ENCODE peak calls at places on chromosomes 16 and 17, in ten cellular contexts. J, Q, P, B, Z, N, S, T, U and I are unnamed samples.

GRCh38 chr16:84932691-84933090 is 78.6 kb downstream of the ZDHHC7 start:
- DNase-seq in S (no peak), B (no peak), N (no peak), T (no peak), J (no peak), U (no peak), P (no peak), Z (no peak), Q (no peak), I (no peak)

GRCh38 chr17:40552806-40553693 is 12.2 kb downstream of the CCR7 start:
- DNase-seq in S (peak; percentile 51), B (no peak), P (no peak), Z (no peak), J (peak; percentile 86), U (peak; percentile 26), Q (no peak), T (peak; percentile 37), N (no peak), I (peak; percentile 79)

GRCh38 chr17:81365148-81365600 is 30.1 kb upstream of the BAHCC1 start:
- DNase-seq in P (no peak), S (peak; percentile 87), Q (peak; percentile 82), B (no peak), N (no peak), T (peak; percentile 53), U (no peak), J (no peak), Z (no peak), I (peak; percentile 79)

GRCh38 chr17:13131211-13131610 is 113.4 kb upstream of the ELAC2 start:
- DNase-seq in N (no peak), Z (no peak), S (no peak), T (no peak), J (no peak), B (no peak), P (no peak), U (no peak), Q (no peak), I (no peak)

GRCh38 chr17:51044964-51045363 is 75.7 kb downstream of the SPAG9 start:
- DNase-seq in T (no peak), J (no peak), Q (no peak), N (no peak), Z (no peak), U (no peak), B (no peak), S (no peak), P (no peak), I (no peak)

GRCh38 chr16:57634171-57634570 is 5.7 kb downstream of the ADGRG1 start:
- DNase-seq in T (no peak), N (no peak), P (no peak), B (no peak), U (no peak), S (no peak), J (no peak), Z (no peak), Q (peak; percentile 65), I (no peak)

GRCh38 chr16:57091990-57092785 is at the start of gene CPNE2:
- DNase-seq in J (no peak), B (peak; percentile 2), Z (no peak), P (no peak), Q (no peak), T (peak; percentile 71), S (peak; percentile 76), N (peak; percentile 55), U (peak; percentile 17), I (no peak)

GRCh38 chr16:14186007-14186953 is 115.2 kb downstream of the MRTFB start:
- DNase-seq in U (peak; percentile 52), B (no peak), Z (no peak), T (no peak), S (no peak), J (no peak), N (peak; percentile 70), P (no peak), Q (no peak), I (no peak)

GRCh38 chr16:8874388-8874787 is 5.6 kb upstream of the CARHSP1 start:
- DNase-seq in B (no peak), Z (no peak), J (no peak), T (no peak), S (no peak), U (no peak), N (no peak), Q (no peak), P (no peak), I (no peak)

DNA sequence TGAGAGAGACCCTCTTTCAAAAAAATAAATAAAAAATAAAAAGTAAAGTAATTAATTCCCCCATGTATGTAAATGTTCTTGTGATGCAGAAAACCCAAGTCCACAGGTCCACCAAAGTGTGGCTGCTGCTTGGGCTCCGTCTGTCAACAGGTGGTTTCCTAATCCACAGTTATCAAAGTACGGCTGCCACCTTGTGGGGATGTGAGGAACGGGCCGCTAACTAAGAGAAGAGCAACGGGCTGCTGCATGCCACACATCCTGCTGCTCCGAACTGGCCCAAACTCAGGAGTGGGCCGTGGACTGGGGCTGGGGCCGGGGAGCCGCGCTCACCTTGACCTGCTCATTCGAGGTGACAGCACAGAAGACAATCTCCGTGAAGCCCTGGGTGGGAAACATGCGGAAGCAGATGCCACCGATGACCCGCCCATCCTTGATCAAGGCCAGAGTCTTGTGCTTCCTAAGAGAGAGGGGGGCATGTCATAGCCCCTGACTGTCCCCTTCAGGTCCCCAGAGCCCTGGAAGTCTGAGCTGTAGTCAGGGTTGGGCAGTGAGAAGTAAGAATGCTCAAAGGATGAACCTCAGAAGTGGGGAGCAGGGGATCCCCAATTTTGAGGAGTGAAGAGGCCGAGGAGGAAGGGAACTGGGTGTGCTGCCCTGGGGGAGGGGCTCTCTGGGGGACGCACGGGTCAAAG is 4.3 kb downstream of the KAT2A start:
- DNase-seq in P (peak; percentile 96), U (peak; percentile 83), N (peak; percentile 62), S (peak; percentile 83), B (peak; percentile 67), J (peak; percentile 91), Q (peak; percentile 67), Z (peak; percentile 81), T (peak; percentile 83), I (peak; percentile 90)
- H3K27ac ChIP-seq in P (no peak overlapping the region), U (no peak overlapping the region), N (no peak overlapping the region), S (no peak overlapping the region), B (no peak overlapping the region), J (no peak overlapping the region), Q (no peak overlapping the region), Z (no peak overlapping the region), T (no peak overlapping the region), I (no peak overlapping the region)

GRCh38 chr17:8140413-8141029 is 11.7 kb downstream of the PER1 start:
- DNase-seq in P (no peak), J (peak; percentile 70), Z (peak; percentile 14), U (no peak), T (no peak), Q (no peak), B (no peak), N (no peak), S (peak; percentile 40), I (no peak)

GRCh38 chr17:8140058-8140412 is 12.2 kb downstream of the PER1 start:
- DNase-seq in T (peak; percentile 50), P (peak; percentile 19), B (no peak), N (no peak), J (no peak), Q (no peak), Z (no peak), U (no peak), S (peak; percentile 56), I (no peak)

GRCh38 chr17:8137645-8138342 is 13.9 kb upstream of the HES7 start:
- DNase-seq in Q (no peak), P (peak; percentile 22), Z (no peak), N (peak; percentile 23), B (no peak), T (no peak), U (no peak), J (peak; percentile 64), S (no peak), I (no peak)

GRCh38 chr17:8138366-8138671 is 13.9 kb downstream of the PER1 start:
- DNase-seq in Q (no peak), S (no peak), N (no peak), P (no peak), J (no peak), U (no peak), B (no peak), Z (no peak), T (no peak), I (no peak)

DNA sequence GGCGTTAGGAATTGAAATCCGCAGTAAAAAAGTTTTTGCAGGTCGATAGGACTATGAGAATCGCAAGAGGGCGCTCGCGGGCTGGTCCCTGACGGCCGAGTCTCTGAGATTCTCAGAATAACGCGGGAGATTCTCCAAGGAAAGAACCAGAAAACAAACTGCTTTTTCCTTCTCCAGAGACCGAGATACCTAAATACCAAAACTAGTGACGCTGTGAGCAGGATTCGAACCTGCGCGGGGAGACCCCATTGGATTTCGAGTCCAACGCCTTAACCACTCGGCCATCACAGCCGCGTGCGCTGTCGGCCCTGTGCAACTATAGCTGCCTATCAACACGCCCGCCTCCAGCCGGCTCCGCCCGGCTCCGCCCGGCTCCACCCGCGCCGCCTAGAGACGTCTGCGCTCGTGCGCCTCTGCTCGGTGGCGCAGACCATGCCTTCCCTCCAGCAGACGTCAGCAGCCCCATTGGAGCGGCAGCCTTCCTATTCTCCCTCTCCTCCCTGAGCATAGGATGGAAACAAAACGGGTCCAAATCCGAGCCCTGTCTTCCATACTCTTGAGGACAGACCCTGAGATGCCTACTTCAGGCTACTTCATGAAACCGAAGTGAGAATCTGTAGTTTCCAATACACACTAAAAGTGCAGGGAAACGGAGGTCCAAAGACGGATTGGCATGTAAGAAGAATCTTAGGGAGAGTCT is 13.4 kb downstream of the PER1 start:
- DNase-seq in N (peak; percentile 99), J (peak; percentile 96), Z (peak; percentile 96), B (peak; percentile 90), U (peak; percentile 99), T (peak; percentile 84), Q (peak; percentile 96), S (peak; percentile 95), P (peak; percentile 94), I (peak; percentile 97)
- H3K4me3 ChIP-seq in N (peak overlapping the region; percentile 36), J (peak overlapping the region; percentile 23), Z (peak overlapping the region; percentile 74), B (peak overlapping the region; percentile 52), U (peak overlapping the region; percentile 76), T (no peak overlapping the region), Q (peak overlapping the region; percentile 10), S (peak overlapping the region; percentile 39), P (peak overlapping the region; percentile 35), I (no peak overlapping the region)

DNA sequence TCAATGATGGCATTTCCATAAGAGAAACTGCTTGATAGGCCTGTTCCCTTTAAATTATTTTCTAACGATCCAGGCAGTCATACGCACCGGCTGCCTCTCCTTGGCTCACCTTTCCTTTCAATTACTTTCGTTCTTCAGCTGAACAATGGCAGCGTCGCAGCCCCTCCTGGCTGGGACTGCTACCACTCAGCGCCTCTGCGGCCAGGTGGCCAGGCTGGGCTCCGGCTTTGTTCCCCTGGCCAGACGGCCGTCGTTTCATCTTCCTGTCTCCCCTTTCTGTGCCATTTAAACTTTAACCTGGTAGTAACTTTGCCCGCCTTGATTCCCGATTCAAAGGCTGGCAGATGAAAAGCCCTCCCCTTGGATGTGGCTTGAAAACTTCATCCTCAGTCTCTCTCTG is 79.0 kb downstream of the C16orf78 start:
- DNase-seq in N (no peak), Q (no peak), S (no peak), T (no peak), Z (no peak), U (no peak), J (no peak), P (no peak), B (no peak), I (no peak)
- H3K27ac ChIP-seq in N (no peak overlapping the region), Q (no peak overlapping the region), S (peak overlapping the region; percentile 51), T (no peak overlapping the region), Z (no peak overlapping the region), U (no peak overlapping the region), J (no peak overlapping the region), P (no peak overlapping the region), B (no peak overlapping the region), I (no peak overlapping the region)

DNA sequence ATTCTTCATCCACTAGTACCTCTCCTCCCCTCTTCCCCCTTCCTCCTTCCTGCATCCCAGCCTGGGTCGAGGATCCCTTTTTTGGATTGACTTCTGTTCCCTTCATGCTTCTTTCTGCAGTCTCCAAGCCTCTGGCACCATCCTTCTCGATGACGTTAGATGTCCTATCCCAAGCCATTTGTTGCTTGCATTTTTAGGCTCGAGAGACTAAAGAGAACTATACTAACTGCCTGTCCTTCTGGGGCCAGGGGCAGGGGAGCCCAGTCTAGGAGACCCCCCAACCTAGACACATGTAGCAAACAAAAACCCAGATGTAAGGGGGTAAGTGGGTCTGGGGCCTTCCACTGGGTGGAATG is 23.9 kb downstream of the UNK start:
- DNase-seq in B (no peak), P (no peak), S (no peak), Q (no peak), U (no peak), T (no peak), J (peak; percentile 43), Z (no peak), N (no peak), I (no peak)
- H3K4me3 ChIP-seq in B (no peak overlapping the region), P (no peak overlapping the region), S (no peak overlapping the region), Q (no peak overlapping the region), U (no peak overlapping the region), T (no peak overlapping the region), J (no peak overlapping the region), Z (no peak overlapping the region), N (no peak overlapping the region), I (no peak overlapping the region)